ENCODE peak calls at places on chromosomes 2 and 18, in nine cellular contexts. C is DND-41, L is body of pancreas, R is substantia nigra, M is 8988T, T is mucosa of gallbladder, G is fibroblast of mammary gland, V is HEK293T, J is right cardiac atrium. F is an unnamed sample.

GRCh38 chr18:54737986-54738385 is 90.3 kb upstream of the RAB27B start:
- DNase-seq in C (no peak), L (no peak), R (no peak), V (no peak), M (no peak), G (peak; percentile 74), J (no peak), T (no peak), F (peak; percentile 88)

GRCh38 chr2:67777010-67777409 is 285.8 kb downstream of the C1D start:
- DNase-seq in V (no peak), C (no peak), G (no peak), T (no peak), R (no peak), L (no peak), M (no peak), J (no peak), F (no peak)

GRCh38 chr2:47243596-47244323 is 88.7 kb upstream of the STPG4 start:
- DNase-seq in L (no peak), J (no peak), C (no peak), G (no peak), R (no peak), V (no peak), T (peak; percentile 16), M (no peak), F (no peak)

GRCh38 chr2:32355976-32356734 is 668 bp upstream of the BIRC6 start:
- DNase-seq in L (no peak), G (no peak), J (no peak), T (no peak), R (no peak), C (no peak), M (no peak), V (no peak), F (no peak)

GRCh38 chr2:47654790-47655562 is 128.0 kb upstream of the MSH6 start:
- DNase-seq in M (no peak), V (no peak), R (no peak), L (no peak), J (no peak), G (no peak), T (no peak), C (no peak), F (peak; percentile 49)

GRCh38 chr18:36560187-36560586 is 262.7 kb downstream of the FHOD3 start:
- DNase-seq in T (no peak), R (no peak), V (no peak), L (no peak), J (no peak), M (no peak), C (no peak), G (no peak), F (no peak)

GRCh38 chr2:155456222-155456621 is 757.7 kb downstream of the KCNJ3 start:
- DNase-seq in T (no peak), C (no peak), J (no peak), M (no peak), V (no peak), R (no peak), L (no peak), G (no peak), F (no peak)

GRCh38 chr2:42537493-42537892 is 30.9 kb upstream of the MTA3 start:
- DNase-seq in J (no peak), V (no peak), T (no peak), R (no peak), M (no peak), C (no peak), L (no peak), G (no peak), F (no peak)

GRCh38 chr2:202982779-202983491 is 31.7 kb upstream of the NBEAL1 start:
- DNase-seq in V (no peak), R (no peak), M (no peak), C (no peak), G (no peak), T (no peak), L (no peak), J (no peak), F (no peak)

GRCh38 chr2:158498043-158498748 is 41.4 kb downstream of the PKP4 start:
- DNase-seq in M (no peak), L (no peak), J (no peak), C (no peak), V (no peak), T (no peak), G (no peak), R (no peak), F (no peak)

GRCh38 chr2:147530033-147530432 is 314.8 kb upstream of the ACVR2A start:
- DNase-seq in L (no peak), C (no peak), M (no peak), J (no peak), V (no peak), T (no peak), R (no peak), G (no peak), F (no peak)

GRCh38 chr18:50306944-50307343 is 19.5 kb upstream of the CXXC1 start:
- DNase-seq in T (no peak), R (no peak), L (no peak), G (peak; percentile 77), M (no peak), C (no peak), V (no peak), J (peak; percentile 52), F (peak; percentile 15)

GRCh38 chr2:144519934-144520717 is at the start of gene ZEB2:
- DNase-seq in V (peak; percentile 57), C (peak; percentile 32), T (peak; percentile 67), M (no peak), R (peak; percentile 49), G (peak; percentile 96), J (peak; percentile 84), L (no peak), F (peak; percentile 87)

GRCh38 chr2:45203400-45203799 is 194.1 kb upstream of the SIX2 start:
- DNase-seq in C (no peak), G (no peak), M (no peak), L (no peak), R (no peak), T (no peak), J (no peak), V (no peak), F (no peak)

F was measured in ELR.